ENCODE peak calls at places on chromosomes 12 and 14, in ten cellular contexts. R, U, Y, O, S, C, J, V, X and Z are unnamed samples.

GRCh38 chr14:25237845-25238244 is 187.9 kb upstream of the STXBP6 start:
- DNase-seq in R (no peak), U (peak), Y (no peak), O (peak), S (peak), C (peak), J (peak), V (no peak), X (no peak), Z (no peak)

GRCh38 chr12:106329231-106329985 is 26.9 kb downstream of the TCP11L2 start:
- DNase-seq in R (no peak), U (no peak), Y (no peak), O (no peak), S (no peak), C (no peak), J (peak), V (no peak), X (no peak), Z (no peak)

GRCh38 chr12:82896979-82897378 is 210.3 kb downstream of the TMTC2 start:
- DNase-seq in R (no peak), U (peak), Y (no peak), O (peak), S (no peak), C (no peak), J (peak), V (no peak), X (no peak), Z (no peak)

GRCh38 chr12:19277707-19278106 is 148.2 kb downstream of the PLEKHA5 start:
- DNase-seq in R (no peak), U (no peak), Y (no peak), O (no peak), S (no peak), C (no peak), J (no peak), V (no peak), X (no peak), Z (no peak)

GRCh38 chr14:23349156-23349845 is 3.4 kb downstream of the SLC22A17 start:
- DNase-seq in R (no peak), U (no peak), Y (peak), O (no peak), S (no peak), C (no peak), J (no peak), V (no peak), X (no peak), Z (peak)

GRCh38 chr14:91315844-91316267 is 71.4 kb upstream of the GPR68 start:
- DNase-seq in R (no peak), U (no peak), Y (peak), O (no peak), S (no peak), C (no peak), J (no peak), V (no peak), X (no peak), Z (no peak)

GRCh38 chr12:128761305-128761880 is 62.4 kb downstream of the SLC15A4 start:
- DNase-seq in R (no peak), U (no peak), Y (no peak), O (no peak), S (no peak), C (no peak), J (no peak), V (no peak), X (no peak), Z (no peak)

GRCh38 chr14:36748814-36749213 is 87.2 kb downstream of the PAX9 start:
- DNase-seq in R (no peak), U (no peak), Y (no peak), O (no peak), S (no peak), C (no peak), J (no peak), V (no peak), X (no peak), Z (no peak)

GRCh38 chr12:78120866-78121590 is 290.3 kb downstream of the NAV3 start:
- DNase-seq in R (no peak), U (peak), Y (peak), O (peak), S (no peak), C (no peak), J (peak), V (no peak), X (peak), Z (no peak)

GRCh38 chr14:101123639-101124525 is 220.4 kb upstream of the RTL1 start:
- DNase-seq in R (no peak), U (no peak), Y (no peak), O (peak), S (no peak), C (no peak), J (peak), V (no peak), X (no peak), Z (no peak)

GRCh38 chr12:104506691-104507401 is 50.1 kb downstream of the CHST11 start:
- DNase-seq in R (no peak), U (no peak), Y (no peak), O (no peak), S (peak), C (no peak), J (no peak), V (no peak), X (no peak), Z (no peak)

GRCh38 chr12:51678086-51678724 is 87.2 kb downstream of the SCN8A start:
- DNase-seq in R (no peak), U (peak), Y (peak), O (peak), S (peak), C (no peak), J (peak), V (no peak), X (no peak), Z (no peak)

GRCh38 chr14:97380539-97380941 is 583.4 kb downstream of the VRK1 start:
- DNase-seq in R (peak), U (no peak), Y (no peak), O (no peak), S (no peak), C (no peak), J (no peak), V (no peak), X (no peak), Z (no peak)

GRCh38 chr12:96989916-96990315 is 82.9 kb downstream of the NEDD1 start:
- DNase-seq in R (no peak), U (peak), Y (no peak), O (peak), S (peak), C (no peak), J (no peak), V (no peak), X (no peak), Z (no peak)

GRCh38 chr12:117350140-117350539 is 11.3 kb downstream of the NOS1 start:
- DNase-seq in R (no peak), U (no peak), Y (no peak), O (no peak), S (no peak), C (no peak), J (no peak), V (no peak), X (no peak), Z (no peak)

GRCh38 chr14:31787377-31787776 is 226.2 kb downstream of the NUBPL start:
- DNase-seq in R (no peak), U (no peak), Y (no peak), O (no peak), S (no peak), C (no peak), J (peak), V (no peak), X (no peak), Z (no peak)

GRCh38 chr12:88142610-88142991 is 494 bp downstream of the TMTC3 start:
- DNase-seq in R (peak), U (peak), Y (no peak), O (no peak), S (peak), C (no peak), J (no peak), V (peak), X (peak), Z (peak)

GRCh38 chr14:75280831-75281690 is 2.4 kb downstream of the FOS start:
- DNase-seq in R (no peak), U (peak), Y (no peak), O (peak), S (no peak), C (no peak), J (no peak), V (no peak), X (peak), Z (no peak)

GRCh38 chr14:89033756-89034155 is 209.3 kb downstream of the TTC8 start:
- DNase-seq in R (no peak), U (no peak), Y (no peak), O (no peak), S (no peak), C (no peak), J (no peak), V (no peak), X (no peak), Z (no peak)

GRCh38 chr12:48966177-48966890 is 5.2 kb downstream of the WNT10B start:
- DNase-seq in R (no peak), U (no peak), Y (no peak), O (no peak), S (peak), C (no peak), J (no peak), V (no peak), X (no peak), Z (no peak)

GRCh38 chr14:66601932-66602578 is 94.1 kb downstream of the GPHN start:
- DNase-seq in R (no peak), U (no peak), Y (no peak), O (no peak), S (no peak), C (no peak), J (no peak), V (no peak), X (no peak), Z (no peak)

GRCh38 chr12:15590180-15590826 is 198.9 kb downstream of the EPS8 start:
- DNase-seq in R (no peak), U (peak), Y (peak), O (peak), S (peak), C (peak), J (peak), V (peak), X (peak), Z (peak)

GRCh38 chr12:112179936-112180335 is 54.6 kb downstream of the TRAFD1 start:
- DNase-seq in R (no peak), U (no peak), Y (no peak), O (no peak), S (no peak), C (no peak), J (no peak), V (no peak), X (no peak), Z (no peak)

GRCh38 chr14:28609228-28609828 is 157.3 kb upstream of the FOXG1 start:
- DNase-seq in R (no peak), U (peak), Y (no peak), O (peak), S (peak), C (peak), J (peak), V (no peak), X (peak), Z (no peak)

GRCh38 chr14:40656301-40656700 is 950.4 kb upstream of the LRFN5 start:
- DNase-seq in R (no peak), U (no peak), Y (no peak), O (no peak), S (no peak), C (no peak), J (no peak), V (no peak), X (no peak), Z (no peak)

GRCh38 chr12:48072266-48072665 is 33.6 kb downstream of the SENP1 start:
- DNase-seq in R (no peak), U (no peak), Y (no peak), O (no peak), S (no peak), C (no peak), J (no peak), V (no peak), X (no peak), Z (no peak)

GRCh38 chr12:1234073-1234472 is 243.1 kb downstream of the ERC1 start:
- DNase-seq in R (no peak), U (no peak), Y (no peak), O (peak), S (no peak), C (no peak), J (peak), V (no peak), X (no peak), Z (no peak)

GRCh38 chr12:232731-233614 is 19.0 kb upstream of the SLC6A12 start:
- DNase-seq in R (no peak), U (no peak), Y (no peak), O (no peak), S (no peak), C (no peak), J (no peak), V (peak), X (no peak), Z (no peak)

GRCh38 chr14:102805454-102805891 is 28.2 kb downstream of the TRAF3 start:
- DNase-seq in R (no peak), U (no peak), Y (no peak), O (peak), S (no peak), C (no peak), J (peak), V (no peak), X (no peak), Z (no peak)

GRCh38 chr12:76866146-76866545 is 12.7 kb downstream of the CSRP2 start:
- DNase-seq in R (no peak), U (no peak), Y (no peak), O (peak), S (no peak), C (no peak), J (no peak), V (no peak), X (no peak), Z (no peak)

GRCh38 chr14:61435563-61436337 is 114.4 kb downstream of the PRKCH start:
- DNase-seq in R (no peak), U (no peak), Y (no peak), O (no peak), S (no peak), C (no peak), J (peak), V (no peak), X (no peak), Z (peak)

DNA sequence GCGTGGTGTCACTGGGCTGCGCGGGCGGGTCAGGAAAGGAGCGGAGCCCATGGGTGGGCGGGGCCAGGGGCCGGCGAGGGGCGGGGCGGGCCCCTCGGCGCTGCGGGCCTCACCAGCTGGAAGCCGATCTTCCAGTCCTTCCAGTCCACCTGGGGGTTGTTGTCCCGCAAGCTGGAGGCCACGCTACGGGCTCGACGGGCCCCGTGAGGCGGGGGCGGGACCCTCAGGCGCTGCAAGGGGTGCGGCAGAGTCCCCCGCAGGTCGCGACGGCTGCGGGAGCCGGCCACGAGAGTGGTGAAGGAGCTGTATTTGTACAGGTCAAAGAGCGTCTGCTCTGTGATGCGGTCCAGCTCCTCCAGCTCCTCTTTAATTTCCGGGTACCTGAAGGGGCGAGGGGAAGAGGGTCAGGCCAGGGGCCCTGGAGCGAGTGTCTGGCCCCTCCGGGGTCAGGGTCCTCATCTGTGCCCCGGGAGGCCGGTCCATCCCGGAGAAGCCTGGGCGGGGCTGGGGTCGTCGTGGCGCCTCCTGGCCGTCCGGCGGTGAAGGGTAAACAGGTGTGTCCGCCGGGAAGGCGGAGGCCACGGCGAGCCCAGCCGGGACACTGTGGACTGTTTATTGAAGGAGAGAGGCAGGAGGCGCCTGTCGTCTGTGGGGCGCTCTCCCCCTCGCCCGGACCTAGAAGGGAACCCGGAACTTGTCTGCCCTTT is 11.9 kb downstream of the SCNN1A start:
- DNase-seq in R (no peak), U (peak), Y (peak), O (peak), S (peak), C (no peak), J (peak), V (peak), X (no peak), Z (peak)
- TF ChIP-seq CTCF in R (no peak), U (no peak), Y (no peak), O (no peak), S (no peak), C (no peak), J (no peak), V (no peak), X (peak), Z (no peak)

GRCh38 chr12:132376464-132376830 is 47.1 kb upstream of the GALNT9 start:
- DNase-seq in R (peak), U (no peak), Y (no peak), O (no peak), S (no peak), C (no peak), J (no peak), V (no peak), X (no peak), Z (no peak)

GRCh38 chr12:132375747-132376463 is 46.5 kb upstream of the GALNT9 start:
- DNase-seq in R (peak), U (no peak), Y (no peak), O (no peak), S (no peak), C (no peak), J (no peak), V (no peak), X (no peak), Z (no peak)

GRCh38 chr12:132374821-132375445 is 45.5 kb upstream of the GALNT9 start:
- DNase-seq in R (peak), U (no peak), Y (no peak), O (no peak), S (no peak), C (no peak), J (no peak), V (no peak), X (no peak), Z (no peak)

GRCh38 chr12:132377147-132377546 is 47.8 kb upstream of the GALNT9 start:
- DNase-seq in R (no peak), U (no peak), Y (no peak), O (no peak), S (no peak), C (no peak), J (no peak), V (no peak), X (no peak), Z (no peak)

DNA sequence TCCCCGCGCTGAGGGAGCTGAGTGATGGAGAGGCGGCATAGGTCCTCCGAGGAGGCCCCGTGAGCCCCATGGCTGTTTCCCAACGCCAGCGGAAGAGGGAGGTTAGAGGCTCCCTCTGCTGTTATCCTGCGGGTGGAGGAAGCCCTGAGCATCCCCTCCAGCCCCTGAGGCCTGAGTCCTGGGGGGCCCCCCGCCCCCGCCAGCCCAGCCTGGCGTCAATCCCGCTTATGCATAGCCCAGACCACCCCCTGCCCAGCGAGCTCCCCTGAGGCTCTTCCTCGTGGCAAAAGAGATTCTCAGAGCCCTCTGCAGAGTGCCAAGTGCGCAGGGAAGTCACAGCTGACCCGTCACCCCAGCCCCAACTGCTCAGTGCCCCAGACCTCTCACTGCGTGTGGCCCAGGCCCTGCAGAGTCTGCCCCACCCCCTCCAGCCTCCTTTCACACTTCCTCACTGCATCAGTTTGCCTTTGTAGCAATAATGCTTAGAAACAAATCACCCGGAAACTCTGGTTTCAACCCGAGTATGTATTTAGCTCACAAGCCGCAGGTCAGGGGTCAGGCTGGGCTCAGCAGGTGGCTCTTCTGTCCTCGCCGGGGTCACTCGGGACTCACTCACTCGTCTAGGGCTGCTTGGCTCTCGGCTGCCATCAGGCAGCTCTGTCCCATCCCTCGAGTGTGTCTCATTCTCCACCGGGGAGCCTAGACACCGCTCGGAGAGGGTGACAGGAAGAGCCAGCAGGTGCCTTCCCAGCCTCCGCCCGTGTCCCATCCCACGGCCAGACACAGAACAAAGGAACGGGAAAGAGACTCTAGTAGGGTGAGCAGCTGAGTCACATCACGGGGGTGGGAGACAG is 44.8 kb upstream of the GALNT9 start:
- DNase-seq in R (peak), U (no peak), Y (no peak), O (no peak), S (no peak), C (no peak), J (peak), V (no peak), X (no peak), Z (no peak)
- TF ChIP-seq CTCF in R (peak), U (no peak), Y (no peak), O (peak), S (no peak), C (peak), J (peak), V (no peak), X (no peak), Z (no peak)

GRCh38 chr14:56243110-56243509 is 124.9 kb downstream of the PELI2 start:
- DNase-seq in R (no peak), U (no peak), Y (no peak), O (no peak), S (no peak), C (no peak), J (no peak), V (no peak), X (no peak), Z (no peak)

GRCh38 chr14:56244138-56244789 is 126.1 kb downstream of the PELI2 start:
- DNase-seq in R (no peak), U (no peak), Y (no peak), O (peak), S (no peak), C (no peak), J (peak), V (no peak), X (no peak), Z (no peak)

GRCh38 chr14:56248442-56248841 is 130.2 kb downstream of the PELI2 start:
- DNase-seq in R (no peak), U (no peak), Y (no peak), O (no peak), S (peak), C (no peak), J (no peak), V (no peak), X (no peak), Z (no peak)

DNA sequence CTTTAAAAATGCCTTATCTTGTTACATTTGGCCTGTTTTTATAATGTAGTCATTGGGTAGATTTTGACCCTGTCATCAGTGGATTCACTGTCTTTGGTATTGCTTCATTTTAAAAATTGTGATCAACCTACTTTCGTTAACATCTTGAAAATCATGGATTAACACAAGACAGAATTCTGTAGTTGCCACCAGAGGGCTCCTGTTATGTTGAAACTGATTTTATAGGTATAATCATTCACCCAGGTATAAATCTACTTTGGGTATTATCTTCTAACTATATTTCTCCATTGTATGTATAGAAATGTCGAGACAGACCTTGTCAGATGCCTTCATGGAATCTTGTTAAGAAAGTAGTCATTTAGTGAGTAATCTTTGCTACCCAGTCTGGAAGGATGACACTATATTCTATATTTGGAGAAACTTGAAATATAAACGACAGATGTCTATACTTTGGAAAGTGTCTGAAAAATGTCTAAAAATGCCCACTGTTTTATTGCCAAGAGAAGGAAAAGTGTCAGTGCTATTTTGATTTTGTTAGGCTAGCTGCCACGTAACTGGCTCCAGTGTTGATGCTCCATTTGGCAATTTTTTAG is 129.4 kb downstream of the PELI2 start:
- DNase-seq in R (no peak), U (no peak), Y (no peak), O (peak), S (no peak), C (no peak), J (peak), V (no peak), X (no peak), Z (no peak)
- TF ChIP-seq CTCF in R (peak), U (no peak), Y (no peak), O (peak), S (no peak), C (peak), J (peak), V (peak), X (no peak), Z (no peak)

DNA sequence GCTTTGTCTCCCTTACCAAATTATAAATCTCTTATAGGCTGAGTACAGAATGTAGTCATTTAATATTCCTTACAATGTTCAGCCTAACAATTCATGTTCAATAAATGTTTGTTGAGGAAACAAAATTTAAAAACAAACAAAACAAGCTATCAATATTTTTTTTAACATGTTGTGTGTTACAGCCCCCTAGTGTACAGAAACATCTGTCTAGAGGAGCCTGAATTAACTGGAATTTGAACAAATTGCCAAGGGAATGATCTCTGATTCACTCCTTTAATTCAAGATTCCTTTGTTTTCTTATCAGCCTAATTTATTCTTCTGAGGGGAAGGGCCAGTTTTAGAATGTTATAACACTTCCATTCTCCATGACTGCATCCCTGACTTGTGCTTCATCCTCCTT is 127.1 kb downstream of the CMAS start:
- DNase-seq in R (no peak), U (no peak), Y (peak), O (no peak), S (no peak), C (no peak), J (peak), V (no peak), X (no peak), Z (no peak)
- TF ChIP-seq CTCF in R (peak), U (no peak), Y (no peak), O (no peak), S (no peak), C (no peak), J (peak), V (no peak), X (no peak), Z (no peak)